ENCODE peak calls at places on chromosomes 12 and 14, in six cellular contexts. One of them, this sample, is unnamed.

GRCh38 chr12:5047094-5047493 is 3.4 kb downstream of the KCNA5 start:
- DNase-seq in neuronal stem cell: no peak
- DNase-seq in H1: no peak
- DNase-seq in trophoblast cell: no peak
- DNase-seq in IMR-90: no peak
- DNase-seq in mesenchymal stem cell: no peak
- DNase-seq in this sample: no peak

GRCh38 chr14:35197015-35197414 is 74.7 kb downstream of the PRORP start:
- DNase-seq in neuronal stem cell: no peak
- DNase-seq in H1: no peak
- DNase-seq in trophoblast cell: peak
- DNase-seq in IMR-90: peak
- DNase-seq in mesenchymal stem cell: peak
- DNase-seq in this sample: no peak

GRCh38 chr14:59695198-59695597 is 118.6 kb upstream of the CCDC175 start:
- DNase-seq in neuronal stem cell: no peak
- DNase-seq in H1: no peak
- DNase-seq in trophoblast cell: no peak
- DNase-seq in IMR-90: no peak
- DNase-seq in mesenchymal stem cell: no peak
- DNase-seq in this sample: no peak

GRCh38 chr12:68918960-68919359 is 14.0 kb downstream of the CPM start:
- DNase-seq in neuronal stem cell: no peak
- DNase-seq in H1: no peak
- DNase-seq in trophoblast cell: no peak
- DNase-seq in IMR-90: no peak
- DNase-seq in mesenchymal stem cell: no peak
- DNase-seq in this sample: no peak

GRCh38 chr14:71371711-71372396 is 464.6 kb downstream of the PCNX1 start:
- DNase-seq in neuronal stem cell: no peak
- DNase-seq in H1: no peak
- DNase-seq in trophoblast cell: no peak
- DNase-seq in IMR-90: peak
- DNase-seq in mesenchymal stem cell: peak
- DNase-seq in this sample: no peak

GRCh38 chr12:133105620-133106019 is 24.5 kb downstream of the ZNF891 start:
- DNase-seq in neuronal stem cell: no peak
- DNase-seq in H1: no peak
- DNase-seq in trophoblast cell: no peak
- DNase-seq in IMR-90: no peak
- DNase-seq in mesenchymal stem cell: peak
- DNase-seq in this sample: no peak

GRCh38 chr12:105253882-105254513 is 18.0 kb upstream of the APPL2 start:
- DNase-seq in neuronal stem cell: no peak
- DNase-seq in H1: no peak
- DNase-seq in trophoblast cell: peak
- DNase-seq in IMR-90: peak
- DNase-seq in mesenchymal stem cell: peak
- DNase-seq in this sample: no peak

GRCh38 chr12:110913119-110914056 is 7.0 kb downstream of the MYL2 start:
- DNase-seq in neuronal stem cell: no peak
- DNase-seq in H1: no peak
- DNase-seq in trophoblast cell: no peak
- DNase-seq in IMR-90: no peak
- DNase-seq in mesenchymal stem cell: no peak
- DNase-seq in this sample: no peak

GRCh38 chr14:79584679-79585078 is 626.6 kb downstream of the DIO2 start:
- DNase-seq in neuronal stem cell: no peak
- DNase-seq in H1: no peak
- DNase-seq in trophoblast cell: peak
- DNase-seq in IMR-90: peak
- DNase-seq in mesenchymal stem cell: peak
- DNase-seq in this sample: no peak

GRCh38 chr12:3964404-3964803 is 91.2 kb upstream of the PARP11 start:
- DNase-seq in neuronal stem cell: peak
- DNase-seq in H1: peak
- DNase-seq in trophoblast cell: peak
- DNase-seq in IMR-90: no peak
- DNase-seq in mesenchymal stem cell: no peak
- DNase-seq in this sample: peak

GRCh38 chr14:24177928-24178327 is 6.0 kb downstream of the REC8 start:
- DNase-seq in neuronal stem cell: no peak
- DNase-seq in H1: no peak
- DNase-seq in trophoblast cell: no peak
- DNase-seq in IMR-90: no peak
- DNase-seq in mesenchymal stem cell: no peak
- DNase-seq in this sample: no peak

GRCh38 chr12:3405821-3406220 is 85.2 kb upstream of the PRMT8 start:
- DNase-seq in neuronal stem cell: no peak
- DNase-seq in H1: no peak
- DNase-seq in trophoblast cell: no peak
- DNase-seq in IMR-90: no peak
- DNase-seq in mesenchymal stem cell: no peak
- DNase-seq in this sample: no peak

GRCh38 chr12:45794422-45794821 is 64.9 kb downstream of the ARID2 start:
- DNase-seq in neuronal stem cell: no peak
- DNase-seq in H1: no peak
- DNase-seq in trophoblast cell: no peak
- DNase-seq in IMR-90: no peak
- DNase-seq in mesenchymal stem cell: no peak
- DNase-seq in this sample: no peak

GRCh38 chr14:64937821-64938193 is 4.7 kb downstream of the GPX2 start:
- DNase-seq in neuronal stem cell: no peak
- DNase-seq in H1: no peak
- DNase-seq in trophoblast cell: no peak
- DNase-seq in IMR-90: peak
- DNase-seq in mesenchymal stem cell: peak
- DNase-seq in this sample: no peak

GRCh38 chr12:72230589-72230988 is 41.6 kb upstream of the TRHDE start:
- DNase-seq in neuronal stem cell: no peak
- DNase-seq in H1: no peak
- DNase-seq in trophoblast cell: no peak
- DNase-seq in IMR-90: peak
- DNase-seq in mesenchymal stem cell: peak
- DNase-seq in this sample: no peak

GRCh38 chr12:68538722-68539614 is 71.7 kb upstream of the RAP1B start:
- DNase-seq in neuronal stem cell: no peak
- DNase-seq in H1: peak
- DNase-seq in trophoblast cell: no peak
- DNase-seq in IMR-90: peak
- DNase-seq in mesenchymal stem cell: peak
- DNase-seq in this sample: peak

GRCh38 chr14:38391334-38391733 is 135.4 kb upstream of the CLEC14A start:
- DNase-seq in neuronal stem cell: no peak
- DNase-seq in H1: no peak
- DNase-seq in trophoblast cell: no peak
- DNase-seq in IMR-90: peak
- DNase-seq in mesenchymal stem cell: peak
- DNase-seq in this sample: no peak

GRCh38 chr12:12776261-12776660 is 9.2 kb upstream of the APOLD1 start:
- DNase-seq in neuronal stem cell: no peak
- DNase-seq in H1: no peak
- DNase-seq in trophoblast cell: no peak
- DNase-seq in IMR-90: peak
- DNase-seq in mesenchymal stem cell: no peak
- DNase-seq in this sample: no peak

GRCh38 chr12:57476162-57476992 is 3.3 kb downstream of the ARHGAP9 start:
- DNase-seq in neuronal stem cell: no peak
- DNase-seq in H1: no peak
- DNase-seq in trophoblast cell: no peak
- DNase-seq in IMR-90: no peak
- DNase-seq in mesenchymal stem cell: no peak
- DNase-seq in this sample: peak

GRCh38 chr14:34214961-34215360 is 247.1 kb downstream of the SPTSSA start:
- DNase-seq in neuronal stem cell: no peak
- DNase-seq in H1: no peak
- DNase-seq in trophoblast cell: no peak
- DNase-seq in IMR-90: no peak
- DNase-seq in mesenchymal stem cell: no peak
- DNase-seq in this sample: no peak

GRCh38 chr12:123937707-123938600 is 34.7 kb downstream of the CCDC92 start:
- DNase-seq in neuronal stem cell: no peak
- DNase-seq in H1: no peak
- DNase-seq in trophoblast cell: no peak
- DNase-seq in IMR-90: peak
- DNase-seq in mesenchymal stem cell: peak
- DNase-seq in this sample: no peak

DNA sequence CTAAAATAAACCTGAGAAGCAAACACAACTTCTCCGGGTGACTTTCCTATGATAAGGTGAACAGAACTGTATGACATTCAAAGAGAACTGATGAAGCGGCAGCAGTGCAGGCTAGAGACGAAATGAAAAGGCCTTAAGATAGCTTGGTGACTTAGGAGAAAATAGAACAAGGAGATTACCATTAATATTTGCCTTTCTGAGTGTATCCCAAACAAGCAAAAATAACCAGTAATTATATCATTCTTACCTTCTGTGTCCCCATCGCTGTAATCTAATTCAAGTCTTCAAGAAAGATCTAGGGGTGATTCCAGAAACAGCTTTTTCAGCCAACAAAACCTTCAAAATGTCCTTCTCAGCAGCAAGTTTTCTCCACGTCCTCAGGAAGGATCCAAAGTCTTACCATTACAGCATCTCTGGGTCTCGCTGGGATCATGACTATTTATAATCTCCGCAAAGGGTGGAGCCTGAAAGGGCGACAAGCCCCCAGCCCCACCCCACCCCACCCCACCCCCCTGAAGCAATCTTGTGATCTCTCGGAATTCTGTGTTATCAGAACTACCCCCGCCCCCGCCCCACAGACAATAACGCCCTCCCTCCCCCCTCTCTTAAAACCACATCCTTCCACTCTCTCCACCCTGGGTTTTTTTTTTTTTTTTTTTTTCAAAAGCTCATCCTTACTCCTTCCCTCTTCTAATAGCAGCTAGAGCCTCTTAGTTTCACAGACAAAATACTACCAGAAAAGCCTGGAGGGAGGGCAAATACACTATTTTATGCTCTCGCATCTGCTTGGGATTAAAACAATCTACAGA is at the start of gene SLC2A3:
- DNase-seq in neuronal stem cell: peak
- DNase-seq in H1: peak
- DNase-seq in trophoblast cell: no peak
- DNase-seq in IMR-90: peak
- DNase-seq in mesenchymal stem cell: peak
- DNase-seq in this sample: peak
- H2BK5ac ChIP-seq in neuronal stem cell: no peak
- H2BK5ac ChIP-seq in H1: peak
- H2BK5ac ChIP-seq in trophoblast cell: peak
- H2BK5ac ChIP-seq in IMR-90: peak
- H2BK5ac ChIP-seq in mesenchymal stem cell: no peak
- H2BK5ac ChIP-seq in this sample: no peak

DNA sequence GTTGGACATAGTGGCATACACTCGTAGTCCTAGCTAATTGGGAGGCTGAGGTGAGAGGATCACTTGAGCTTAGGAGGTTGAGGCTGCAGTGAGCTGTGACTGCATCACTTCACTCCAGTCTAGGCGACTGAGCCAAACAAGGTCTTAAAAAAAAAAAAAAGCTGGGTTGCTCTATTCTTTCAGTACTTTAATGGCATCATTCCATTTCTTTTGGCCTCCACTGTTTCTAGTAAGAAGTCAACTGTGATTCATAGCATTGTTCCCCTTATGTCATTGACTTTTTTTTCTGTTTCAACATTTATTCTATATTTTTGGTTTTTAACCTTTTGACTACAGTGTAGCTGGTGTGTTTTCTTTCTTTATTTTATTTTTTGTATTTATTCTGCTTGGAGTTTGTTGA is 16.7 kb upstream of the PRKCH start:
- DNase-seq in neuronal stem cell: no peak
- DNase-seq in H1: no peak
- DNase-seq in trophoblast cell: no peak
- DNase-seq in IMR-90: no peak
- DNase-seq in mesenchymal stem cell: no peak
- DNase-seq in this sample: no peak
- H3K27ac ChIP-seq in neuronal stem cell: no peak
- H3K27ac ChIP-seq in H1: no peak
- H3K27ac ChIP-seq in trophoblast cell: no peak
- H3K27ac ChIP-seq in IMR-90: no peak
- H3K27ac ChIP-seq in mesenchymal stem cell: no peak
- H3K27ac ChIP-seq in this sample: no peak

GRCh38 chr12:115261691-115262398 is 577.9 kb upstream of the TBX3 start:
- DNase-seq in neuronal stem cell: no peak
- DNase-seq in H1: no peak
- DNase-seq in trophoblast cell: no peak
- DNase-seq in IMR-90: peak
- DNase-seq in mesenchymal stem cell: peak
- DNase-seq in this sample: no peak
- H4K91ac ChIP-seq in neuronal stem cell: no peak
- H4K91ac ChIP-seq in H1: no peak
- H4K91ac ChIP-seq in trophoblast cell: no peak
- H4K91ac ChIP-seq in IMR-90: no peak
- H4K91ac ChIP-seq in mesenchymal stem cell: no peak
- H4K91ac ChIP-seq in this sample: no peak

GRCh38 chr12:75874456-75874855 is 157.1 kb downstream of the PHLDA1 start:
- DNase-seq in neuronal stem cell: no peak
- DNase-seq in H1: no peak
- DNase-seq in trophoblast cell: no peak
- DNase-seq in IMR-90: no peak
- DNase-seq in mesenchymal stem cell: no peak
- DNase-seq in this sample: no peak

GRCh38 chr12:75877588-75878381 is 153.8 kb downstream of the PHLDA1 start:
- DNase-seq in neuronal stem cell: no peak
- DNase-seq in H1: no peak
- DNase-seq in trophoblast cell: no peak
- DNase-seq in IMR-90: peak
- DNase-seq in mesenchymal stem cell: peak
- DNase-seq in this sample: no peak

GRCh38 chr12:75881910-75882309 is 149.7 kb downstream of the PHLDA1 start:
- DNase-seq in neuronal stem cell: no peak
- DNase-seq in H1: no peak
- DNase-seq in trophoblast cell: no peak
- DNase-seq in IMR-90: peak
- DNase-seq in mesenchymal stem cell: no peak
- DNase-seq in this sample: no peak

GRCh38 chr12:75876843-75877587 is 154.6 kb downstream of the PHLDA1 start:
- DNase-seq in neuronal stem cell: no peak
- DNase-seq in H1: no peak
- DNase-seq in trophoblast cell: no peak
- DNase-seq in IMR-90: no peak
- DNase-seq in mesenchymal stem cell: no peak
- DNase-seq in this sample: no peak

GRCh38 chr12:75878382-75878720 is 153.2 kb downstream of the PHLDA1 start:
- DNase-seq in neuronal stem cell: no peak
- DNase-seq in H1: no peak
- DNase-seq in trophoblast cell: no peak
- DNase-seq in IMR-90: peak
- DNase-seq in mesenchymal stem cell: peak
- DNase-seq in this sample: no peak
- H2BK5ac ChIP-seq in neuronal stem cell: no peak
- H2BK5ac ChIP-seq in H1: no peak
- H2BK5ac ChIP-seq in trophoblast cell: peak
- H2BK5ac ChIP-seq in IMR-90: peak
- H2BK5ac ChIP-seq in mesenchymal stem cell: no peak
- H2BK5ac ChIP-seq in this sample: no peak

GRCh38 chr12:22729898-22730443 is 105.0 kb downstream of the ETNK1 start:
- DNase-seq in neuronal stem cell: no peak
- DNase-seq in H1: no peak
- DNase-seq in trophoblast cell: no peak
- DNase-seq in IMR-90: peak
- DNase-seq in mesenchymal stem cell: peak
- DNase-seq in this sample: no peak
- H3K27ac ChIP-seq in neuronal stem cell: no peak
- H3K27ac ChIP-seq in H1: no peak
- H3K27ac ChIP-seq in trophoblast cell: no peak
- H3K27ac ChIP-seq in IMR-90: peak
- H3K27ac ChIP-seq in mesenchymal stem cell: peak
- H3K27ac ChIP-seq in this sample: no peak

This sample was measured in H9.